ENCODE peak calls at places on chromosomes 11 and 22, in five cellular contexts. B, H, K, U and T are unnamed samples.

GRCh38 chr11:114200785-114201184 is 95.4 kb upstream of the NNMT start:
- DNase-seq in B (no peak), H (no peak), K (no peak), U (no peak), T (no peak)

GRCh38 chr11:23233075-23233474 is 372.8 kb upstream of the CCDC179 start:
- DNase-seq in B (no peak), H (peak), K (peak), U (no peak), T (no peak)

GRCh38 chr22:40218723-40219294 is 41.1 kb downstream of the TNRC6B start:
- DNase-seq in B (no peak), H (no peak), K (no peak), U (no peak), T (no peak)

GRCh38 chr22:49244466-49245420 is 582.9 kb downstream of the BRD1 start:
- DNase-seq in B (no peak), H (no peak), K (no peak), U (no peak), T (no peak)

GRCh38 chr11:79155237-79155636 is 285.6 kb downstream of the TENM4 start:
- DNase-seq in B (no peak), H (no peak), K (no peak), U (no peak), T (no peak)

GRCh38 chr11:120133216-120134105 is 4.5 kb downstream of the TRIM29 start:
- DNase-seq in B (no peak), H (no peak), K (no peak), U (no peak), T (no peak)

GRCh38 chr11:862028-862703 is 19.5 kb downstream of the TSPAN4 start:
- DNase-seq in B (no peak), H (no peak), K (no peak), U (no peak), T (no peak)

GRCh38 chr11:62399172-62399867 is 19.5 kb upstream of the SCGB1A1 start:
- DNase-seq in B (no peak), H (no peak), K (no peak), U (no peak), T (no peak)

GRCh38 chr11:3147257-3147619 is 17.9 kb downstream of the OSBPL5 start:
- DNase-seq in B (no peak), H (peak), K (no peak), U (no peak), T (no peak)

GRCh38 chr11:92453055-92453454 is 228.4 kb downstream of the FAT3 start:
- DNase-seq in B (peak), H (peak), K (peak), U (no peak), T (no peak)

GRCh38 chr22:20249797-20250354 is 18.2 kb downstream of the RTN4R start:
- DNase-seq in B (no peak), H (peak), K (no peak), U (peak), T (no peak)

GRCh38 chr11:1647901-1648721 is 18.5 kb downstream of the KRTAP5-5 start:
- DNase-seq in B (no peak), H (no peak), K (no peak), U (no peak), T (no peak)

GRCh38 chr11:112564228-112564955 is 303.7 kb upstream of the PLET1 start:
- DNase-seq in B (peak), H (peak), K (peak), U (no peak), T (no peak)

GRCh38 chr22:27113211-27114030 is 456.0 kb downstream of the MIAT start:
- DNase-seq in B (no peak), H (peak), K (peak), U (no peak), T (peak)

GRCh38 chr11:77346906-77347603 is 45.6 kb upstream of the GDPD4 start:
- DNase-seq in B (peak), H (peak), K (no peak), U (no peak), T (no peak)

GRCh38 chr11:76980196-76980595 is 54.0 kb upstream of the B3GNT6 start:
- DNase-seq in B (no peak), H (no peak), K (no peak), U (no peak), T (no peak)

GRCh38 chr11:73317373-73317772 is 9.3 kb downstream of the ARHGEF17 start:
- DNase-seq in B (no peak), H (no peak), K (no peak), U (no peak), T (no peak)

GRCh38 chr11:1854132-1854948 is 1.5 kb downstream of the LSP1 start:
- DNase-seq in B (no peak), H (no peak), K (no peak), U (no peak), T (no peak)

GRCh38 chr11:37503411-37504065 is 905.5 kb upstream of the RAG2 start:
- DNase-seq in B (no peak), H (no peak), K (peak), U (no peak), T (no peak)

GRCh38 chr11:44219830-44220778 is 89.8 kb downstream of the ALX4 start:
- DNase-seq in B (no peak), H (no peak), K (peak), U (no peak), T (no peak)

GRCh38 chr11:68014966-68015447 is 4.9 kb downstream of the ALDH3B1 start:
- DNase-seq in B (no peak), H (no peak), K (no peak), U (no peak), T (no peak)

GRCh38 chr11:10481567-10482349 is 26.7 kb downstream of the AMPD3 start:
- DNase-seq in B (peak), H (no peak), K (no peak), U (no peak), T (no peak)

GRCh38 chr11:12053606-12054361 is 45.4 kb upstream of the DKK3 start:
- DNase-seq in B (no peak), H (peak), K (no peak), U (no peak), T (no peak)

GRCh38 chr11:93194673-93195291 is 3.0 kb downstream of the SLC36A4 start:
- DNase-seq in B (no peak), H (no peak), K (no peak), U (no peak), T (no peak)

GRCh38 chr11:33197915-33198727 is 36.8 kb upstream of the CSTF3 start:
- DNase-seq in B (no peak), H (peak), K (no peak), U (no peak), T (no peak)

GRCh38 chr11:19458231-19458630 is 217.5 kb upstream of the E2F8 start:
- DNase-seq in B (no peak), H (no peak), K (no peak), U (no peak), T (no peak)

GRCh38 chr11:27293500-27294417 is 69.3 kb downstream of the CCDC34 start:
- DNase-seq in B (no peak), H (peak), K (peak), U (no peak), T (no peak)

GRCh38 chr22:19604711-19605268 is 80.6 kb upstream of the CLDN5 start:
- DNase-seq in B (no peak), H (no peak), K (no peak), U (no peak), T (no peak)

GRCh38 chr11:13291794-13292193 is 14.2 kb downstream of the BMAL1 start:
- DNase-seq in B (no peak), H (peak), K (no peak), U (no peak), T (no peak)

GRCh38 chr11:76251576-76251975 is 45.3 kb upstream of the WNT11 start:
- DNase-seq in B (no peak), H (peak), K (no peak), U (no peak), T (no peak)

GRCh38 chr22:39234157-39234793 is 10.5 kb downstream of the PDGFB start:
- DNase-seq in B (no peak), H (no peak), K (no peak), U (no peak), T (no peak)

GRCh38 chr11:62445314-62445740 is 26.5 kb downstream of the SCGB1A1 start:
- DNase-seq in B (peak), H (peak), K (peak), U (peak), T (no peak)

GRCh38 chr11:12666905-12667304 is 7.3 kb upstream of the TEAD1 start:
- DNase-seq in B (no peak), H (no peak), K (no peak), U (no peak), T (no peak)

GRCh38 chr11:62144641-62145255 is 20.9 kb downstream of the INCENP start:
- DNase-seq in B (no peak), H (no peak), K (no peak), U (no peak), T (no peak)

GRCh38 chr11:47148903-47149535 is 27.7 kb downstream of the ARFGAP2 start:
- DNase-seq in B (no peak), H (peak), K (no peak), U (no peak), T (no peak)

GRCh38 chr11:98701541-98701940 is 319.2 kb upstream of the CNTN5 start:
- DNase-seq in B (no peak), H (no peak), K (no peak), U (no peak), T (no peak)

DNA sequence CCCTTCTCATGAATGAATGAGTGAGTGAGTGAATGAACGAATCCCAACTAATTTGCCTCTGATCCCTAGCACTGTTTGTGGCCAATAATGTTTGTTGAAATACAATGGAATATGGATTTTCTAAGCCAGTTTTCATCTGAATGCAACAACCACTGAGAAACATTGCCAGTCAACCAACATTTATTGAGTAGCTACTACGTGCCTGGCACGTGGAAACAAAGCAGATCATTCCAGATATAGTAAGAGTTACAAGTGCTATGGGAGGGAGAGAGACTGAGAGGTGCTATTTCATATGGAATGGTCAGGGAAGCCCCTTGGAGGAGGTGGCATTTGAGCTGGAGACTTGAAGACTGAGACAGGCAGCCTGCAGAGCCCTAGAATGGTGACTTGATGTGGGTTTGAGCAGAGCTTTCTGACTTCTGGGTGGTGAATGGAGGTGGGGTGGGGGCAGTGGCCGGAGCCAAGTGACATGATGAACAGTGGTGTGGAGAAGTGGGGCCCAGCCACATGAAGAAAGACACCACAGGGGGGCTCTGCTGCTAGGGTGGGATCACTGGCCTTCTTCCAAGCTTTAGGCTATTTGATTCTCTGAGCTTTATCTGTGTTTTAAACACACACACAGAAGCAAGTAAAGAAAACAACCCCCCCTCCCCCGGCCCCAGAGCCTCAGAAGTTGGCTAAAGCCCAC is 35.1 kb upstream of the SMTN start:
- DNase-seq in B (no peak), H (no peak), K (no peak), U (no peak), T (no peak)
- TF ChIP-seq CTCF in B (no peak), H (no peak), K (no peak), U (no peak), T (no peak)

DNA sequence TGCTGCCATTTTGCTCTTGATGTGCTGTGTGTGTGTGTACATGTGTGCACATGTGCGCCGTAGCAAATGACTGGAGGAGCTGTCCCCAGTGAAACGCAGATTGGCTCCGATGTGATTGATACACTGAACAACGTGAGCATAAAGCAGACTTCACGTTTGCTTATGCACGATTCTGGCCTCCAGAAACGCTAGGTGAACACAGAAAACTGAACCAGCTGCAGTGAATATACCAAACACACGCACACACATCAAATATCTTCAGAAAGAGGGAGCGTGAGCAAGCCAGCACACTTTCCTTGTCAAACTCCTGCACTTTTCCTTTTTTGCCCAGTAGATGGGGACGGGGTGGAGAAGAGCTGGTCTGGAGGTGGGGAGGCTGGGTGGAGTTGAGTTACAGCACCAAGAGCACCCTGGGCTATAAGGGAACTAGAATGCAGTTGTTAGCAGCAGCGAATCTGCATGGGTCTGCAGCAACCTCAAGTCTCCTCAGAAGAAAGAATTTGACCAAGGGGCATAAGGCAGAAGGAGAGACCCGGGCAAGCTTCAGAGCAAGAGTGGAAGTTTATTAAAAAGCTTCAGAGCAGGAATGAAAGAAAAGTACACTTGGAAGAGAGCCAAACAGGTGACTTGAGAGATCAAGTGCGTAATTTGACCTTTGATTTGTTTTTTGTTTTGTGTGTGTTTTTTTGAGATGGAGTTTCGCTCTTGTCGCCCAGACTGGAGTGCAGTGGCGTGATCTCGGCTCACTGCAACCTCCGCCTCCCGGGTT is 77.8 kb upstream of the CADM1 start:
- DNase-seq in B (no peak), H (peak), K (no peak), U (no peak), T (no peak)
- TF ChIP-seq CTCF in B (peak), H (peak), K (no peak), U (no peak), T (no peak)

GRCh38 chr22:22583030-22583429 is 24.0 kb upstream of the PRAME start:
- DNase-seq in B (no peak), H (no peak), K (no peak), U (no peak), T (no peak)

GRCh38 chr22:22579869-22580604 is 21.0 kb upstream of the PRAME start:
- DNase-seq in B (no peak), H (no peak), K (no peak), U (no peak), T (no peak)

GRCh38 chr22:22588485-22589164 is 29.6 kb upstream of the PRAME start:
- DNase-seq in B (no peak), H (no peak), K (no peak), U (no peak), T (no peak)

GRCh38 chr22:22587577-22588188 is 28.6 kb upstream of the PRAME start:
- DNase-seq in B (no peak), H (no peak), K (no peak), U (no peak), T (no peak)

GRCh38 chr22:22584722-22585121 is 25.7 kb upstream of the PRAME start:
- DNase-seq in B (no peak), H (no peak), K (no peak), U (no peak), T (no peak)
- TF ChIP-seq CTCF in B (no peak), H (no peak), K (no peak), U (no peak), T (no peak)

GRCh38 chr22:43749473-43749872 is 62.6 kb downstream of the EFCAB6 start:
- DNase-seq in B (no peak), H (no peak), K (no peak), U (no peak), T (no peak)
- TF ChIP-seq CTCF in B (no peak), H (no peak), K (no peak), U (no peak), T (no peak)

GRCh38 chr11:65896009-65896999 is 3.9 kb downstream of the FOSL1 start:
- DNase-seq in B (no peak), H (no peak), K (peak), U (no peak), T (no peak)

GRCh38 chr11:65892661-65893317 is 2.3 kb downstream of the CCDC85B start:
- DNase-seq in B (no peak), H (no peak), K (peak), U (no peak), T (no peak)

GRCh38 chr11:65891180-65892136 is 985 bp downstream of the CCDC85B start:
- DNase-seq in B (no peak), H (no peak), K (peak), U (peak), T (no peak)

GRCh38 chr11:65895482-65895981 is 4.7 kb downstream of the FOSL1 start:
- DNase-seq in B (no peak), H (no peak), K (peak), U (no peak), T (no peak)

DNA sequence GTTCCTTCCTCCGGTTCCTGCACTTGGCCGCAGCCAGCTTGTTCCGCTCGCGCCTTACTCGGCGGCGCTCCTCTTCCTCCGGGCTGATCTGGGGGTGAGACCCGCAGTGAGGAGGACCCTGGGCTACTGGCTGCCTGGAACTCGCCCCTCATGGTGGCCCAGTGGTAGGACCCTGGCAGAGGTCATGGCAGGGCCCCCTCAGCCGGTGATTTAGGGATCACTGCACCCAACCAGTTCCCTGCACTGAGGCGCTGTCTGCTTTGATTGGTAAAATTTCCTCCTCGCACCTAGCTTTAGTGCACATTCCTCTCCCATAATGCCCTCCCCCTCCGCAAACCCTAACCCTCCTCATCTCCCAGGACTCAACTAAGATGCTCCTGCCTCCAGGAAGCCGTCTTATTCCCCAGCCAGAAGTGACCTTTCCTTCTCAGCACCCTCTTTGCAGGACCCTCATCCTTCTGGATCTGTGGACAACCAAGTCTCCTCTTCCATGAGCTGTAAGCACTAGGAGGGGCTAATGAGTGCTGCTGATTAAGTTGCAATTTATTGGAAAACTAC is 3.6 kb downstream of the CCDC85B start:
- DNase-seq in B (no peak), H (no peak), K (peak), U (no peak), T (no peak)
- TF ChIP-seq CTCF in B (no peak), H (no peak), K (peak), U (no peak), T (no peak)